ENCODE peak calls at places on chromosomes 13 and 19, in eight cellular contexts. One of them, this sample, is unnamed.

GRCh38 chr19:23817519-23817918 is 58.8 kb upstream of the ZNF681 start:
- DNase-seq in putamen: no peak
- DNase-seq in head of caudate nucleus: no peak
- DNase-seq in posterior cingulate gyrus: peak; percentile 8
- DNase-seq in left cardiac atrium: peak; percentile 20
- DNase-seq in stimulated activated CD8-positive, alpha-beta memory T cell treated with anti-CD3 and anti-CD28 coated beads, Interleukin-7, amount 100 ng/mL, for 1 hour: no peak
- DNase-seq in effector CD4-positive, alpha-beta T cell: peak; percentile 23
- DNase-seq in activated T-cell treated with anti-CD3 and anti-CD28 coated beads for 4 hours: no peak
- DNase-seq in this sample: no peak

GRCh38 chr19:38211206-38211605 is 12.8 kb downstream of the DPF1 start:
- DNase-seq in left cardiac atrium: no peak
- DNase-seq in activated T-cell treated with anti-CD3 and anti-CD28 coated beads for 4 hours: no peak
- DNase-seq in head of caudate nucleus: peak; percentile 35
- DNase-seq in putamen: no peak
- DNase-seq in effector CD4-positive, alpha-beta T cell: no peak
- DNase-seq in stimulated activated CD8-positive, alpha-beta memory T cell treated with anti-CD3 and anti-CD28 coated beads, Interleukin-7, amount 100 ng/mL, for 1 hour: no peak
- DNase-seq in posterior cingulate gyrus: no peak
- DNase-seq in this sample: no peak

GRCh38 chr13:75569576-75569975 is 20.0 kb downstream of the UCHL3 start:
- DNase-seq in activated T-cell treated with anti-CD3 and anti-CD28 coated beads for 4 hours: no peak
- DNase-seq in left cardiac atrium: no peak
- DNase-seq in head of caudate nucleus: no peak
- DNase-seq in putamen: no peak
- DNase-seq in stimulated activated CD8-positive, alpha-beta memory T cell treated with anti-CD3 and anti-CD28 coated beads, Interleukin-7, amount 100 ng/mL, for 1 hour: no peak
- DNase-seq in effector CD4-positive, alpha-beta T cell: no peak
- DNase-seq in posterior cingulate gyrus: no peak
- DNase-seq in this sample: no peak

GRCh38 chr19:7831452-7831851 is 1.4 kb downstream of the EVI5L start:
- DNase-seq in effector CD4-positive, alpha-beta T cell: no peak
- DNase-seq in left cardiac atrium: no peak
- DNase-seq in posterior cingulate gyrus: no peak
- DNase-seq in putamen: no peak
- DNase-seq in head of caudate nucleus: peak; percentile 53
- DNase-seq in activated T-cell treated with anti-CD3 and anti-CD28 coated beads for 4 hours: no peak
- DNase-seq in stimulated activated CD8-positive, alpha-beta memory T cell treated with anti-CD3 and anti-CD28 coated beads, Interleukin-7, amount 100 ng/mL, for 1 hour: no peak
- DNase-seq in this sample: peak; percentile 97

GRCh38 chr13:60311527-60311926 is 85.5 kb upstream of the TDRD3 start:
- DNase-seq in left cardiac atrium: no peak
- DNase-seq in head of caudate nucleus: no peak
- DNase-seq in effector CD4-positive, alpha-beta T cell: no peak
- DNase-seq in putamen: no peak
- DNase-seq in activated T-cell treated with anti-CD3 and anti-CD28 coated beads for 4 hours: no peak
- DNase-seq in stimulated activated CD8-positive, alpha-beta memory T cell treated with anti-CD3 and anti-CD28 coated beads, Interleukin-7, amount 100 ng/mL, for 1 hour: no peak
- DNase-seq in posterior cingulate gyrus: no peak
- DNase-seq in this sample: no peak

GRCh38 chr13:27997904-27998522 is 9.5 kb upstream of the URAD start:
- DNase-seq in stimulated activated CD8-positive, alpha-beta memory T cell treated with anti-CD3 and anti-CD28 coated beads, Interleukin-7, amount 100 ng/mL, for 1 hour: no peak
- DNase-seq in effector CD4-positive, alpha-beta T cell: no peak
- DNase-seq in posterior cingulate gyrus: no peak
- DNase-seq in activated T-cell treated with anti-CD3 and anti-CD28 coated beads for 4 hours: no peak
- DNase-seq in putamen: no peak
- DNase-seq in left cardiac atrium: peak; percentile 55
- DNase-seq in head of caudate nucleus: no peak
- DNase-seq in this sample: no peak

GRCh38 chr13:82698941-82699340 is 1183.3 kb downstream of the SLITRK1 start:
- DNase-seq in left cardiac atrium: no peak
- DNase-seq in effector CD4-positive, alpha-beta T cell: no peak
- DNase-seq in head of caudate nucleus: no peak
- DNase-seq in posterior cingulate gyrus: no peak
- DNase-seq in activated T-cell treated with anti-CD3 and anti-CD28 coated beads for 4 hours: no peak
- DNase-seq in stimulated activated CD8-positive, alpha-beta memory T cell treated with anti-CD3 and anti-CD28 coated beads, Interleukin-7, amount 100 ng/mL, for 1 hour: no peak
- DNase-seq in putamen: no peak
- DNase-seq in this sample: no peak

GRCh38 chr19:4068058-4068966 is 1.6 kb upstream of the ZBTB7A start:
- DNase-seq in head of caudate nucleus: no peak
- DNase-seq in activated T-cell treated with anti-CD3 and anti-CD28 coated beads for 4 hours: no peak
- DNase-seq in left cardiac atrium: no peak
- DNase-seq in effector CD4-positive, alpha-beta T cell: no peak
- DNase-seq in posterior cingulate gyrus: no peak
- DNase-seq in stimulated activated CD8-positive, alpha-beta memory T cell treated with anti-CD3 and anti-CD28 coated beads, Interleukin-7, amount 100 ng/mL, for 1 hour: no peak
- DNase-seq in putamen: no peak
- DNase-seq in this sample: no peak

GRCh38 chr13:60402022-60402421 is 5.0 kb downstream of the TDRD3 start:
- DNase-seq in putamen: no peak
- DNase-seq in stimulated activated CD8-positive, alpha-beta memory T cell treated with anti-CD3 and anti-CD28 coated beads, Interleukin-7, amount 100 ng/mL, for 1 hour: no peak
- DNase-seq in posterior cingulate gyrus: no peak
- DNase-seq in effector CD4-positive, alpha-beta T cell: no peak
- DNase-seq in activated T-cell treated with anti-CD3 and anti-CD28 coated beads for 4 hours: no peak
- DNase-seq in head of caudate nucleus: no peak
- DNase-seq in left cardiac atrium: no peak
- DNase-seq in this sample: peak; percentile 29

GRCh38 chr19:37914908-37915307 is 7.9 kb downstream of the SIPA1L3 start:
- DNase-seq in head of caudate nucleus: no peak
- DNase-seq in putamen: no peak
- DNase-seq in posterior cingulate gyrus: no peak
- DNase-seq in activated T-cell treated with anti-CD3 and anti-CD28 coated beads for 4 hours: no peak
- DNase-seq in left cardiac atrium: no peak
- DNase-seq in stimulated activated CD8-positive, alpha-beta memory T cell treated with anti-CD3 and anti-CD28 coated beads, Interleukin-7, amount 100 ng/mL, for 1 hour: no peak
- DNase-seq in effector CD4-positive, alpha-beta T cell: no peak
- DNase-seq in this sample: no peak